ENCODE peak calls at places on chromosomes 4 and X, in eight cellular contexts. W is endothelial cell; I is AG09319; E is heart left ventricle; C is activated CD4-positive, alpha-beta T cell treated with anti-CD3 and anti-CD28 coated beads for 36 hours; Q is T-helper 17 cell; S is AG04450; B is activated CD8-positive, alpha-beta memory T cell treated with anti-CD3 and anti-CD28 coated beads, Interleukin-2, amount 50 U/mL, for 48 hours. M is an unnamed sample.

GRCh38 chr4:82372502-82372873 is 1.3 kb downstream of the HNRNPD start:
- DNase-seq in C (peak), B (peak), I (no peak), Q (no peak), S (no peak), W (peak), E (peak), M (no peak)

GRCh38 chr4:18202510-18202909 is 181.0 kb upstream of the LCORL start:
- DNase-seq in Q (no peak), S (no peak), C (no peak), W (no peak), I (no peak), B (no peak), E (no peak), M (no peak)

GRCh38 chr4:153509724-153510123 is 43.6 kb downstream of the TMEM131L start:
- DNase-seq in S (no peak), W (no peak), Q (no peak), B (no peak), I (no peak), C (no peak), E (no peak), M (no peak)

GRCh38 chr4:5412296-5412695 is 296.1 kb downstream of the EVC2 start:
- DNase-seq in E (no peak), S (no peak), B (no peak), C (no peak), W (no peak), Q (no peak), I (no peak), M (no peak)

GRCh38 chr4:174181827-174182226 is 101.6 kb downstream of the FBXO8 start:
- DNase-seq in I (no peak), Q (no peak), B (no peak), W (no peak), C (no peak), E (no peak), S (no peak), M (no peak)

GRCh38 chrX:131841496-131842410 is 181.3 kb upstream of the STK26 start:
- DNase-seq in E (peak), S (no peak), I (peak), Q (peak), B (peak), W (no peak), C (peak), M (peak)

GRCh38 chrX:120840826-120841225 is 34.8 kb downstream of the CT47B1 start:
- DNase-seq in B (no peak), C (no peak), W (no peak), I (no peak), Q (no peak), S (no peak), E (no peak), M (peak)

GRCh38 chrX:141669689-141670088 is 28.9 kb downstream of the SPANXD start:
- DNase-seq in C (no peak), S (no peak), Q (no peak), W (no peak), I (no peak), E (no peak), B (no peak), M (no peak)

GRCh38 chr4:73053974-73054480 is 15.5 kb downstream of the COX18 start:
- DNase-seq in E (no peak), C (no peak), S (no peak), B (no peak), W (no peak), I (no peak), Q (no peak), M (no peak)

GRCh38 chrX:153900806-153901752 is 3.4 kb upstream of the AVPR2 start:
- DNase-seq in W (no peak), B (no peak), E (peak), I (peak), C (peak), S (peak), Q (peak), M (peak)

GRCh38 chrX:24020280-24020876 is 6.6 kb downstream of the KLHL15 start:
- DNase-seq in I (no peak), B (no peak), S (no peak), W (no peak), Q (no peak), C (no peak), E (no peak), M (no peak)

GRCh38 chrX:111129949-111130348 is 34.0 kb downstream of the PAK3 start:
- DNase-seq in C (no peak), W (no peak), S (no peak), Q (no peak), E (no peak), B (no peak), I (no peak), M (no peak)

GRCh38 chr4:25954293-25954904 is 40.4 kb downstream of the SMIM20 start:
- DNase-seq in E (no peak), I (no peak), C (no peak), Q (no peak), B (no peak), W (no peak), S (no peak), M (no peak)

GRCh38 chrX:129875669-129876068 is 30.3 kb upstream of the UTP14A start:
- DNase-seq in W (no peak), I (peak), S (peak), C (no peak), E (no peak), B (no peak), Q (no peak), M (peak)

GRCh38 chr4:150080335-150080734 is 2.1 kb downstream of the DCLK2 start:
- DNase-seq in S (no peak), E (no peak), Q (no peak), C (no peak), W (no peak), I (no peak), B (no peak), M (no peak)

GRCh38 chr4:108622022-108622421 is 1.6 kb downstream of the RPL34 start:
- DNase-seq in C (peak), I (no peak), S (no peak), W (no peak), Q (no peak), B (no peak), E (no peak), M (no peak)

GRCh38 chr4:178481564-178481963 is 1039.3 kb upstream of the AGA start:
- DNase-seq in C (no peak), I (no peak), S (no peak), E (no peak), B (no peak), Q (no peak), W (no peak), M (no peak)

GRCh38 chr4:7021930-7022658 is 21.1 kb upstream of the TADA2B start:
- DNase-seq in W (no peak), C (no peak), S (peak), E (no peak), Q (no peak), B (no peak), I (peak), M (peak)

GRCh38 chrX:15413101-15413500 is 28.9 kb upstream of the VEGFD start:
- DNase-seq in W (no peak), Q (no peak), B (no peak), C (no peak), I (no peak), E (no peak), S (no peak), M (no peak)

GRCh38 chrX:154012336-154012991 is 7.2 kb downstream of the IRAK1 start:
- DNase-seq in W (no peak), E (no peak), C (no peak), B (no peak), S (no peak), Q (no peak), I (no peak), M (no peak)

GRCh38 chrX:69538321-69538876 is 34.3 kb downstream of the NALF2 start:
- DNase-seq in S (peak), I (peak), B (peak), E (peak), C (peak), W (peak), Q (peak), M (no peak)

GRCh38 chr4:53703267-53703655 is 112.0 kb upstream of the LNX1 start:
- DNase-seq in Q (no peak), E (no peak), B (no peak), C (no peak), I (no peak), S (no peak), W (no peak), M (no peak)

GRCh38 chrX:53631156-53631555 is 55.4 kb downstream of the HUWE1 start:
- DNase-seq in I (no peak), S (peak), Q (no peak), W (no peak), B (no peak), E (no peak), C (no peak), M (no peak)

GRCh38 chrX:17032351-17032750 is 85.9 kb downstream of the REPS2 start:
- DNase-seq in I (peak), W (no peak), Q (no peak), S (no peak), E (no peak), B (no peak), C (no peak), M (peak)

GRCh38 chr4:28565434-28565833 is 1704.8 kb downstream of the STIM2 start:
- DNase-seq in I (no peak), Q (no peak), S (no peak), C (no peak), B (no peak), E (no peak), W (no peak), M (no peak)

GRCh38 chr4:103424853-103425252 is 226.7 kb upstream of the CENPE start:
- DNase-seq in C (no peak), Q (no peak), I (no peak), B (no peak), E (no peak), W (no peak), S (no peak), M (peak)

GRCh38 chr4:98517444-98518021 is 140.9 kb downstream of the TSPAN5 start:
- DNase-seq in E (no peak), Q (no peak), C (peak), S (peak), B (no peak), I (no peak), W (no peak), M (no peak)

M was measured in foreskin keratinocyte.